ENCODE peak calls at places on chromosomes 3 and 15, in eight cellular contexts. B is caudate nucleus; Q is substantia nigra; L is Kasumi-1; O is cardiac muscle cell; M is AG08395; K is NCI-H774; R is effector memory CD8-positive, alpha-beta T cell. T is an unnamed sample.

GRCh38 chr15:67758610-67759300 is 66.6 kb upstream of the SKOR1 start:
- DNase-seq in B (no peak), Q (no peak), L (no peak), O (no peak), M (no peak), K (no peak), R (no peak), T (no peak)

GRCh38 chr3:123687286-123687685 is 102.4 kb upstream of the HACD2 start:
- DNase-seq in B (no peak), Q (no peak), L (no peak), O (no peak), M (no peak), K (no peak), R (no peak), T (no peak)

GRCh38 chr3:191882289-191882688 is 421.3 kb downstream of the PYDC2 start:
- DNase-seq in B (no peak), Q (no peak), L (no peak), O (peak; percentile 37), M (no peak), K (no peak), R (no peak), T (no peak)

GRCh38 chr3:1179116-1179515 is 86.3 kb downstream of the CNTN6 start:
- DNase-seq in B (no peak), Q (no peak), L (no peak), O (no peak), M (no peak), K (no peak), R (no peak), T (no peak)

GRCh38 chr15:62625421-62626033 is 417.0 kb upstream of the TPM1 start:
- DNase-seq in B (no peak), Q (no peak), L (no peak), O (no peak), M (peak; percentile 79), K (no peak), R (no peak), T (no peak)

GRCh38 chr3:47850062-47850802 is 47.3 kb downstream of the DHX30 start:
- DNase-seq in B (no peak), Q (no peak), L (peak; percentile 60), O (no peak), M (peak; percentile 46), K (no peak), R (no peak), T (no peak)

GRCh38 chr15:34644061-34644460 is 60.6 kb upstream of the GOLGA8B start:
- DNase-seq in B (no peak), Q (no peak), L (no peak), O (no peak), M (peak; percentile 34), K (no peak), R (no peak), T (no peak)

GRCh38 chr3:123658118-123658859 is 73.4 kb upstream of the HACD2 start:
- DNase-seq in B (no peak), Q (no peak), L (no peak), O (no peak), M (peak; percentile 64), K (no peak), R (no peak), T (no peak)

GRCh38 chr15:81338422-81339007 is 14.6 kb upstream of the STARD5 start:
- DNase-seq in B (no peak), Q (no peak), L (no peak), O (no peak), M (peak; percentile 67), K (no peak), R (no peak), T (no peak)

GRCh38 chr3:151835751-151836550 is 22.0 kb downstream of the AADAC start:
- DNase-seq in B (no peak), Q (no peak), L (no peak), O (no peak), M (peak; percentile 32), K (no peak), R (no peak), T (no peak)

GRCh38 chr3:182342252-182342651 is 451.1 kb upstream of the ATP11B start:
- DNase-seq in B (no peak), Q (no peak), L (no peak), O (no peak), M (no peak), K (no peak), R (no peak), T (no peak)

GRCh38 chr3:85572426-85572825 is 613.6 kb downstream of the CADM2 start:
- DNase-seq in B (no peak), Q (no peak), L (no peak), O (no peak), M (no peak), K (no peak), R (no peak), T (no peak)

GRCh38 chr3:176872771-176873209 is 324.5 kb downstream of the TBL1XR1 start:
- DNase-seq in B (no peak), Q (no peak), L (peak; percentile 54), O (peak; percentile 79), M (peak; percentile 31), K (peak; percentile 8), R (peak; percentile 45), T (peak; percentile 63)

GRCh38 chr15:37995461-37996347 is 61.3 kb downstream of the TMCO5A start:
- DNase-seq in B (no peak), Q (no peak), L (peak; percentile 24), O (peak; percentile 63), M (peak; percentile 63), K (peak; percentile 21), R (peak; percentile 16), T (no peak)

GRCh38 chr3:171183042-171183441 is 156.5 kb upstream of the SLC2A2 start:
- DNase-seq in B (no peak), Q (no peak), L (peak; percentile 28), O (no peak), M (peak; percentile 27), K (no peak), R (no peak), T (no peak)

GRCh38 chr3:16950845-16951244 is 66.1 kb downstream of the PLCL2 start:
- DNase-seq in B (no peak), Q (no peak), L (no peak), O (no peak), M (no peak), K (no peak), R (no peak), T (no peak)

GRCh38 chr15:64772488-64772887 is 2.9 kb downstream of the RBPMS2 start:
- DNase-seq in B (no peak), Q (no peak), L (no peak), O (no peak), M (no peak), K (no peak), R (no peak), T (no peak)

GRCh38 chr3:120678331-120678845 is 3.7 kb downstream of the HGD start:
- DNase-seq in B (no peak), Q (no peak), L (peak; percentile 89), O (no peak), M (peak; percentile 48), K (no peak), R (no peak), T (peak; percentile 84)

GRCh38 chr3:155292133-155292532 is 1.4 kb downstream of the STRIT1 start:
- DNase-seq in B (no peak), Q (no peak), L (no peak), O (no peak), M (peak; percentile 10), K (no peak), R (no peak), T (no peak)

GRCh38 chr3:69770219-69770618 is 31.0 kb downstream of the MITF start:
- DNase-seq in B (no peak), Q (no peak), L (no peak), O (no peak), M (no peak), K (no peak), R (no peak), T (no peak)

GRCh38 chr15:100919481-100920405 is 586 bp downstream of the LRRK1 start:
- DNase-seq in B (no peak), Q (no peak), L (peak; percentile 35), O (peak; percentile 23), M (peak; percentile 41), K (no peak), R (no peak), T (no peak)

GRCh38 chr3:16695710-16696109 is 90.5 kb upstream of the DAZL start:
- DNase-seq in B (no peak), Q (no peak), L (no peak), O (no peak), M (no peak), K (no peak), R (no peak), T (no peak)

GRCh38 chr3:175777495-175777894 is 918.4 kb downstream of the NAALADL2 start:
- DNase-seq in B (no peak), Q (no peak), L (no peak), O (no peak), M (peak; percentile 23), K (no peak), R (no peak), T (no peak)

GRCh38 chr3:37032961-37033360 is 39.6 kb downstream of the MLH1 start:
- DNase-seq in B (no peak), Q (no peak), L (no peak), O (no peak), M (no peak), K (no peak), R (no peak), T (no peak)

GRCh38 chr3:149559525-149559924 is 85.0 kb downstream of the TM4SF4 start:
- DNase-seq in B (no peak), Q (no peak), L (no peak), O (no peak), M (no peak), K (no peak), R (no peak), T (no peak)

GRCh38 chr15:96360581-96361308 is 30.2 kb downstream of the NR2F2 start:
- DNase-seq in B (no peak), Q (no peak), L (no peak), O (no peak), M (no peak), K (no peak), R (no peak), T (no peak)

GRCh38 chr15:33963831-33964664 is 4.2 kb upstream of the CHRM5 start:
- DNase-seq in B (no peak), Q (no peak), L (peak; percentile 31), O (peak; percentile 58), M (peak; percentile 43), K (no peak), R (no peak), T (no peak)

GRCh38 chr15:92510163-92510882 is 116.6 kb downstream of the ST8SIA2 start:
- DNase-seq in B (no peak), Q (no peak), L (no peak), O (no peak), M (peak; percentile 32), K (no peak), R (no peak), T (no peak)

GRCh38 chr3:67198374-67198773 is 200.3 kb downstream of the KBTBD8 start:
- DNase-seq in B (no peak), Q (no peak), L (no peak), O (no peak), M (no peak), K (no peak), R (no peak), T (no peak)

GRCh38 chr3:129248286-129248979 is 973 bp upstream of the COPG1 start:
- DNase-seq in B (no peak), Q (no peak), L (no peak), O (no peak), M (no peak), K (no peak), R (no peak), T (no peak)

GRCh38 chr3:17313746-17314145 is 428.7 kb downstream of the TBC1D5 start:
- DNase-seq in B (no peak), Q (no peak), L (no peak), O (no peak), M (no peak), K (no peak), R (no peak), T (no peak)

GRCh38 chr15:60972866-60973265 is 256.2 kb downstream of the RORA start:
- DNase-seq in B (no peak), Q (no peak), L (no peak), O (no peak), M (peak; percentile 62), K (no peak), R (no peak), T (no peak)

GRCh38 chr15:57306305-57306943 is 69.9 kb upstream of the CGNL1 start:
- DNase-seq in B (peak; percentile 28), Q (peak; percentile 35), L (peak; percentile 88), O (peak; percentile 85), M (peak; percentile 92), K (peak; percentile 78), R (peak; percentile 78), T (peak; percentile 87)

GRCh38 chr3:139674585-139675260 is 3.0 kb downstream of the NMNAT3 start:
- DNase-seq in B (no peak), Q (no peak), L (no peak), O (no peak), M (no peak), K (no peak), R (no peak), T (no peak)